ENCODE peak calls at places on chromosomes 1 and 21, in six cellular contexts. One of them, this sample, is unnamed.

GRCh38 chr1:152367436-152367835 is 7.6 kb upstream of the FLG2 start:
- DNase-seq in retina: no peak
- DNase-seq in posterior cingulate gyrus: no peak
- DNase-seq in NCI-H1436: no peak
- DNase-seq in NCI-H1105: no peak
- DNase-seq in body of pancreas: no peak
- DNase-seq in this sample: no peak

GRCh38 chr1:186302378-186302920 is 72.6 kb downstream of the TPR start:
- DNase-seq in retina: no peak
- DNase-seq in posterior cingulate gyrus: no peak
- DNase-seq in NCI-H1436: no peak
- DNase-seq in NCI-H1105: no peak
- DNase-seq in body of pancreas: no peak
- DNase-seq in this sample: no peak

GRCh38 chr1:82564338-82564737 is 763.6 kb downstream of the ADGRL2 start:
- DNase-seq in retina: no peak
- DNase-seq in posterior cingulate gyrus: no peak
- DNase-seq in NCI-H1436: no peak
- DNase-seq in NCI-H1105: no peak
- DNase-seq in body of pancreas: peak; percentile 5
- DNase-seq in this sample: no peak

GRCh38 chr1:226891846-226892533 is 21.6 kb downstream of the PSEN2 start:
- DNase-seq in retina: no peak
- DNase-seq in posterior cingulate gyrus: no peak
- DNase-seq in NCI-H1436: no peak
- DNase-seq in NCI-H1105: no peak
- DNase-seq in body of pancreas: no peak
- DNase-seq in this sample: no peak

GRCh38 chr1:208031316-208031931 is 120.5 kb upstream of the CD34 start:
- DNase-seq in retina: no peak
- DNase-seq in posterior cingulate gyrus: peak; percentile 60
- DNase-seq in NCI-H1436: no peak
- DNase-seq in NCI-H1105: no peak
- DNase-seq in body of pancreas: no peak
- DNase-seq in this sample: no peak

GRCh38 chr1:99599678-99600175 is 46.2 kb upstream of the PALMD start:
- DNase-seq in retina: no peak
- DNase-seq in posterior cingulate gyrus: no peak
- DNase-seq in NCI-H1436: no peak
- DNase-seq in NCI-H1105: no peak
- DNase-seq in body of pancreas: no peak
- DNase-seq in this sample: no peak

GRCh38 chr1:85200367-85200869 is 398 bp downstream of the SYDE2 start:
- DNase-seq in retina: peak; percentile 80
- DNase-seq in posterior cingulate gyrus: peak; percentile 18
- DNase-seq in NCI-H1436: no peak
- DNase-seq in NCI-H1105: peak; percentile 39
- DNase-seq in body of pancreas: no peak
- DNase-seq in this sample: no peak

GRCh38 chr1:172397221-172397620 is 23.3 kb upstream of the C1orf105 start:
- DNase-seq in retina: no peak
- DNase-seq in posterior cingulate gyrus: no peak
- DNase-seq in NCI-H1436: no peak
- DNase-seq in NCI-H1105: no peak
- DNase-seq in body of pancreas: no peak
- DNase-seq in this sample: no peak

GRCh38 chr1:94969137-94969536 is 42.2 kb upstream of the CNN3 start:
- DNase-seq in retina: no peak
- DNase-seq in posterior cingulate gyrus: no peak
- DNase-seq in NCI-H1436: no peak
- DNase-seq in NCI-H1105: no peak
- DNase-seq in body of pancreas: no peak
- DNase-seq in this sample: no peak

GRCh38 chr1:8836228-8836627 is 18.8 kb upstream of the RERE start:
- DNase-seq in retina: no peak
- DNase-seq in posterior cingulate gyrus: no peak
- DNase-seq in NCI-H1436: no peak
- DNase-seq in NCI-H1105: no peak
- DNase-seq in body of pancreas: no peak
- DNase-seq in this sample: no peak

GRCh38 chr1:25782608-25783201 is 17.3 kb upstream of the SELENON start:
- DNase-seq in retina: no peak
- DNase-seq in posterior cingulate gyrus: no peak
- DNase-seq in NCI-H1436: no peak
- DNase-seq in NCI-H1105: no peak
- DNase-seq in body of pancreas: peak; percentile 65
- DNase-seq in this sample: no peak

GRCh38 chr21:33434770-33435360 is 31.7 kb downstream of the IFNGR2 start:
- DNase-seq in retina: no peak
- DNase-seq in posterior cingulate gyrus: no peak
- DNase-seq in NCI-H1436: no peak
- DNase-seq in NCI-H1105: no peak
- DNase-seq in body of pancreas: no peak
- DNase-seq in this sample: no peak

GRCh38 chr1:14881775-14882672 is 271.5 kb upstream of the TMEM51 start:
- DNase-seq in retina: no peak
- DNase-seq in posterior cingulate gyrus: no peak
- DNase-seq in NCI-H1436: no peak
- DNase-seq in NCI-H1105: no peak
- DNase-seq in body of pancreas: peak; percentile 26
- DNase-seq in this sample: no peak